ENCODE peak calls at places on chromosomes 12 and 14, in nine cellular contexts. Z, U, D, Y, F, R, O, T and S are unnamed samples.
A peak's percentile ranks its signal among the peaks of the same experiment; 100 is the strongest.

GRCh38 chr12:122891661-122892525 is 4.0 kb downstream of the VPS37B start:
- DNase-seq in Z (no peak), U (no peak), D (no peak), Y (no peak), F (peak; percentile 51), R (no peak), O (no peak), T (peak; percentile 62), S (peak; percentile 90)

GRCh38 chr12:28568709-28569108 is 378.5 kb downstream of the CCDC91 start:
- DNase-seq in Z (no peak), U (no peak), D (no peak), Y (no peak), F (no peak), R (no peak), O (no peak), T (no peak), S (no peak)

GRCh38 chr14:96410119-96410518 is 18.2 kb downstream of the AK7 start:
- DNase-seq in Z (no peak), U (no peak), D (no peak), Y (no peak), F (no peak), R (no peak), O (no peak), T (no peak), S (no peak)

GRCh38 chr14:85867450-85867849 is 337.5 kb downstream of the FLRT2 start:
- DNase-seq in Z (no peak), U (peak; percentile 1), D (no peak), Y (no peak), F (no peak), R (no peak), O (no peak), T (no peak), S (no peak)

GRCh38 chr12:116091579-116091978 is 185.9 kb downstream of the MED13L start:
- DNase-seq in Z (no peak), U (no peak), D (no peak), Y (no peak), F (no peak), R (no peak), O (no peak), T (no peak), S (no peak)

GRCh38 chr14:68449565-68450295 is 343.1 kb downstream of the ZFP36L1 start:
- DNase-seq in Z (no peak), U (peak; percentile 42), D (no peak), Y (no peak), F (no peak), R (no peak), O (no peak), T (no peak), S (peak; percentile 62)

GRCh38 chr12:69284131-69284530 is 44.8 kb downstream of the CPSF6 start:
- DNase-seq in Z (no peak), U (no peak), D (peak; percentile 84), Y (peak; percentile 74), F (peak; percentile 64), R (peak; percentile 73), O (peak; percentile 71), T (peak; percentile 65), S (peak; percentile 85)

GRCh38 chr14:35549551-35549950 is 15.6 kb downstream of the INSM2 start:
- DNase-seq in Z (no peak), U (no peak), D (no peak), Y (no peak), F (no peak), R (no peak), O (no peak), T (no peak), S (no peak)

GRCh38 chr12:94401326-94401725 is 58.3 kb downstream of the CEP83 start:
- DNase-seq in Z (no peak), U (no peak), D (no peak), Y (no peak), F (no peak), R (no peak), O (no peak), T (no peak), S (no peak)

GRCh38 chr12:94404854-94405253 is 54.8 kb downstream of the CEP83 start:
- DNase-seq in Z (no peak), U (no peak), D (no peak), Y (no peak), F (no peak), R (no peak), O (no peak), T (no peak), S (no peak)

DNA sequence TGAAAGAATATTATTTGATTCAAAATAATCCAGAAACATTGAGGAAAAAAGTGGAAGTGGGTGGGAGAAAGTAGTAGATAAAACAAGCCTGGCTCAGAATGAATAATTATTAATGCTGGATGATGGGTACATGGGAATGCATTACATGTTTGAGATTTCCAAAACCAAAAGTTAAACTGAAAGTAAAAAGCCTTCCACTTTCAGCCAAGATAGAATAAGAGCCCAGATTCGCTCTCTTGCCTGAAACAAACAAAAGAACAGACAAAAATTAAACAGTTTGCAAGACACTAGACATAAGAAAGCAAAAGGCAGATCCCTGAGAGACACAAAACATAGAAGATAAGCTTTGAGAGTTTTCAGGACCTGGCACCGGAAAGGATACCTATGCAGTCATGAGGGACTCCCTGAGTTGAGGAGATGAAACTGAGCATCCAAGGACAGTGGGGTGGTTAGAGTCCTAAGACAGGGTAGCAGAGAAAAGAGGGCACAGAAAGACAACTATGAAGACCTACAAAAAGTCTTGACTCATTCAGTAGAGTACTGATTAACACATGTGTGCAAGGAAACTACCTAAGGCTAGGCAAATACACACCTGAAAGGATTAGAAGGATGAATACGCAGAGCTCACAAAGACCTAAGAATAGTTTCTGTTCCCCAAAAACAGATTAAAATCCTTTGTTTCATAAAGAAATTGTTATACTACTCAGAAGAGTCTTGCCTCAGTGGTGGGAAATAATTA is 54.1 kb downstream of the CEP83 start:
- DNase-seq in Z (no peak), U (peak; percentile 61), D (no peak), Y (no peak), F (no peak), R (no peak), O (no peak), T (no peak), S (no peak)
- H3K4me1 ChIP-seq in Z (no peaks in the 10 kb centered on the region), U (peaks cover 18% of the 10 kb centered on the region), D (no peaks in the 10 kb centered on the region), Y (peaks cover 3% of the 10 kb centered on the region), F (no peaks in the 10 kb centered on the region), R (no peaks in the 10 kb centered on the region), O (peaks cover 13% of the 10 kb centered on the region), T (no peaks in the 10 kb centered on the region), S (no peaks in the 10 kb centered on the region)

DNA sequence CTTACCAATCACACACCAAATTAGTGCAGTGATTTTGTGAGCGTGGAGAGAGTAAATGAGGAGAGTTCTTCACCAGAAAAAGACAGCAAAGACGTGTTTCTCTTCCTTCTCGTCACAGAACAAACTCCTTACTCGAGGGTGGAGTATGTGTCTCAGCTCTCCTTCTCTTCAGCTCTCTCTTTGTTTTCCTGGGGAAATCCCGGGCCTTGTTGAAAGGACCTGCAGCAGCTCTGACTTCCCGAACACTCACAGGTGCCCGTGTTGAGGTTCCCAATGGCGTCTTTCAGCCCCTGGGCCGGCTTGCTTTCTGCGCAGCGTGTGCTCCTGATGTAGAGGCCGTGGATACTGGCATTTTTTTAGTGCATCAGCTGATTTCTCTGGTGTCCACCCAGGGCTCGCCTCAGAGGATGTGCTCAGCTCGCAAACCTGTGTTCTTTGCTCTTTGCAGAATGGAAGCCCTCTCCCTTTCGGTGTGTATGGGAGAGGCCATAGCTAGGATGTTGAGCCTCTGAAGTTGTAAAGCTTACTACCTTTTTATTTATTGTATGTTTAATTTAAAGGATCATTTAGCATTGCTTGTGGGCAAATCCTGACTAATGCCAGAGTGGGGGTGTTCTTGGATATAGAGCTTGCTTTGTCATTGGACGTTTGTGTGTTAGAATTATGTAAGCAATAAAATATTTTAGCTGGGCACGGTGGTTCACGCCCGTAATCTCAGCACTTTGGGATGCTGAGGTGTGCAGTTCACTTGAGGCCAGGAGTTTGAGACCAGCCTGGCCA is 52.9 kb upstream of the MMP17 start:
- DNase-seq in Z (no peak), U (no peak), D (no peak), Y (no peak), F (no peak), R (no peak), O (no peak), T (no peak), S (no peak)
- H3K4me3 ChIP-seq in Z (no peak overlapping the region), U (no peak overlapping the region), D (no peak overlapping the region), Y (no peak overlapping the region), F (no peak overlapping the region), R (no peak overlapping the region), O (no peak overlapping the region), T (no peak overlapping the region), S (no peak overlapping the region)

GRCh38 chr14:99268776-99269510 is 3.1 kb downstream of the BCL11B start:
- DNase-seq in Z (peak; percentile 35), U (no peak), D (no peak), Y (no peak), F (no peak), R (no peak), O (no peak), T (no peak), S (no peak)

GRCh38 chr14:99265571-99265970 is 6.4 kb downstream of the BCL11B start:
- DNase-seq in Z (peak; percentile 70), U (no peak), D (no peak), Y (no peak), F (no peak), R (no peak), O (no peak), T (no peak), S (no peak)

GRCh38 chr14:99264691-99265090 is 7.3 kb downstream of the BCL11B start:
- DNase-seq in Z (peak; percentile 28), U (no peak), D (no peak), Y (no peak), F (no peak), R (no peak), O (no peak), T (no peak), S (no peak)

GRCh38 chr14:99267871-99268775 is 3.9 kb downstream of the BCL11B start:
- DNase-seq in Z (peak; percentile 27), U (no peak), D (no peak), Y (no peak), F (no peak), R (no peak), O (no peak), T (no peak), S (no peak)

GRCh38 chr14:99266181-99267178 is 5.5 kb downstream of the BCL11B start:
- DNase-seq in Z (peak; percentile 90), U (peak; percentile 58), D (peak; percentile 79), Y (peak; percentile 76), F (peak; percentile 64), R (peak; percentile 80), O (peak; percentile 65), T (peak; percentile 81), S (peak; percentile 55)
- H3K4me1 ChIP-seq in Z (peaks cover 70% of the 10 kb centered on the region), U (no peaks in the 10 kb centered on the region), D (no peaks in the 10 kb centered on the region), Y (peaks cover 4% of the 10 kb centered on the region), F (peaks cover 7% of the 10 kb centered on the region), R (peaks cover 6% of the 10 kb centered on the region), O (peaks cover 6% of the 10 kb centered on the region), T (no peaks in the 10 kb centered on the region), S (no peaks in the 10 kb centered on the region)

DNA sequence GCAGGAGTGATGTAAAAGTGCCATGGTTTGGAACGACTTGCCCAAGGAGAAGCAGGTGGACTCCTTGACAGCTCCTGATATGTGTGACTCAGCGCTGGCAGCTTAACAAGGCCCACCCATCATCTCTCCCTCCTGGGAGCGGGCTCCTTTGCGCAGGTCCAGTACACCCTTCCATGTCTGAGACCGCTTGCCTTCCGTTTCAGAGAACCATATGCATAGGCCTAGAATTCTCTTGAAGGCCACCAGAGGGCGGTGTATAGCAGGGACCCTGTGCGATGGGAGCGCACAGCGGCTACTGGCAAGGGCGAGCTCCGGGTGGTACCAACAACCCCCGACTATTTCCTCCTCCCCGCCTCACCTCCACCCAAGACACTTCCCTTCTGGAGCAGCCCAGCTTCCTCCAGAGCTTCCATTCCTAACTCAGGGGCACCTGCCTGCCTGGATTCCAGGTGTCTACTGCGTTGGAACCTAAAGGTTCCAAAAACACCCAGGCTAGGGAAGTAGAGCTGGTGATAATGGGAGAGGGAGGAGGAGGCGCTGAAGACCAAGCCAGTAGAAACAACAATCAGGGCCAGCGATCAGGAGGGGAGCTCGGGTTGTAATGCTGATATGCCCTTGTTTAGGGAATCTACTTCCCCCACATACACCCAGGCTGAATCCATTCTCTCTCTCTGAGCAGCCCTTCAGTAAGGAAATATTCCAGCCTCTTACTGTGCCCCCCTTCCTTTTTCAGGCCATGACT is 6.2 kb downstream of the DHH start:
- DNase-seq in Z (peak; percentile 77), U (peak; percentile 84), D (peak; percentile 74), Y (peak; percentile 84), F (peak; percentile 91), R (peak; percentile 66), O (peak; percentile 81), T (peak; percentile 81), S (peak; percentile 99)
- H3K4me3 ChIP-seq in Z (no peak overlapping the region), U (peak overlapping the region; percentile 21), D (no peak overlapping the region), Y (no peak overlapping the region), F (no peak overlapping the region), R (no peak overlapping the region), O (peak overlapping the region; percentile 19), T (no peak overlapping the region), S (peak overlapping the region; percentile 34)